ENCODE peak calls at places on chromosomes 11 and 22, in seven cellular contexts. One of them, this sample, is unnamed.

GRCh38 chr22:19376247-19376646 is 55.3 kb downstream of the HIRA start:
- DNase-seq in dorsolateral prefrontal cortex: no peak
- DNase-seq in AG09309: no peak
- DNase-seq in lower lobe of right lung: no peak
- DNase-seq in NB4: no peak
- DNase-seq in thoracic aorta: no peak
- DNase-seq in pancreas: no peak
- DNase-seq in this sample: no peak

GRCh38 chr22:50271519-50271970 is 1.4 kb upstream of the MAPK11 start:
- DNase-seq in pancreas: no peak
- DNase-seq in thoracic aorta: no peak
- DNase-seq in lower lobe of right lung: no peak
- DNase-seq in dorsolateral prefrontal cortex: no peak
- DNase-seq in AG09309: no peak
- DNase-seq in NB4: peak
- DNase-seq in this sample: peak

GRCh38 chr22:27947461-27947860 is 28.4 kb upstream of the PITPNB start:
- DNase-seq in pancreas: no peak
- DNase-seq in AG09309: no peak
- DNase-seq in NB4: no peak
- DNase-seq in thoracic aorta: no peak
- DNase-seq in lower lobe of right lung: no peak
- DNase-seq in dorsolateral prefrontal cortex: no peak
- DNase-seq in this sample: no peak

GRCh38 chr11:94477644-94478043 is 16.0 kb downstream of the MRE11 start:
- DNase-seq in AG09309: no peak
- DNase-seq in NB4: no peak
- DNase-seq in lower lobe of right lung: no peak
- DNase-seq in dorsolateral prefrontal cortex: no peak
- DNase-seq in thoracic aorta: no peak
- DNase-seq in pancreas: no peak
- DNase-seq in this sample: no peak

GRCh38 chr22:27973851-27974250 is 54.8 kb upstream of the PITPNB start:
- DNase-seq in lower lobe of right lung: no peak
- DNase-seq in NB4: no peak
- DNase-seq in AG09309: no peak
- DNase-seq in dorsolateral prefrontal cortex: no peak
- DNase-seq in pancreas: no peak
- DNase-seq in thoracic aorta: no peak
- DNase-seq in this sample: no peak

GRCh38 chr11:35237860-35238715 is 99.1 kb downstream of the CD44 start:
- DNase-seq in pancreas: no peak
- DNase-seq in thoracic aorta: no peak
- DNase-seq in lower lobe of right lung: no peak
- DNase-seq in dorsolateral prefrontal cortex: no peak
- DNase-seq in AG09309: no peak
- DNase-seq in NB4: peak
- DNase-seq in this sample: peak

GRCh38 chr11:63489879-63490278 is 1.1 kb downstream of the PLAAT5 start:
- DNase-seq in thoracic aorta: no peak
- DNase-seq in AG09309: no peak
- DNase-seq in pancreas: peak
- DNase-seq in lower lobe of right lung: no peak
- DNase-seq in dorsolateral prefrontal cortex: no peak
- DNase-seq in NB4: peak
- DNase-seq in this sample: peak

GRCh38 chr22:48276933-48277867 is 1514.8 kb downstream of the TBC1D22A start:
- DNase-seq in lower lobe of right lung: no peak
- DNase-seq in AG09309: no peak
- DNase-seq in NB4: no peak
- DNase-seq in pancreas: no peak
- DNase-seq in dorsolateral prefrontal cortex: no peak
- DNase-seq in thoracic aorta: no peak
- DNase-seq in this sample: no peak

GRCh38 chr11:46361283-46362145 is 14.3 kb downstream of the DGKZ start:
- DNase-seq in lower lobe of right lung: peak
- DNase-seq in thoracic aorta: no peak
- DNase-seq in NB4: peak
- DNase-seq in AG09309: no peak
- DNase-seq in dorsolateral prefrontal cortex: peak
- DNase-seq in pancreas: no peak
- DNase-seq in this sample: peak

GRCh38 chr11:111229604-111230003 is 15.9 kb upstream of the POU2AF2 start:
- DNase-seq in dorsolateral prefrontal cortex: no peak
- DNase-seq in NB4: peak
- DNase-seq in thoracic aorta: no peak
- DNase-seq in lower lobe of right lung: no peak
- DNase-seq in AG09309: no peak
- DNase-seq in pancreas: no peak
- DNase-seq in this sample: no peak

GRCh38 chr22:45202333-45203149 is 38.2 kb downstream of the KIAA0930 start:
- DNase-seq in pancreas: peak
- DNase-seq in dorsolateral prefrontal cortex: no peak
- DNase-seq in lower lobe of right lung: no peak
- DNase-seq in AG09309: no peak
- DNase-seq in NB4: no peak
- DNase-seq in thoracic aorta: no peak
- DNase-seq in this sample: no peak

GRCh38 chr22:38709306-38709705 is 3.6 kb downstream of the GTPBP1 start:
- DNase-seq in dorsolateral prefrontal cortex: no peak
- DNase-seq in AG09309: no peak
- DNase-seq in thoracic aorta: no peak
- DNase-seq in pancreas: no peak
- DNase-seq in NB4: no peak
- DNase-seq in lower lobe of right lung: no peak
- DNase-seq in this sample: no peak

GRCh38 chr22:20565761-20566160 is 58.4 kb downstream of the MED15 start:
- DNase-seq in AG09309: no peak
- DNase-seq in dorsolateral prefrontal cortex: no peak
- DNase-seq in thoracic aorta: no peak
- DNase-seq in lower lobe of right lung: no peak
- DNase-seq in pancreas: no peak
- DNase-seq in NB4: no peak
- DNase-seq in this sample: no peak

GRCh38 chr11:14029971-14030531 is 67.5 kb downstream of the SPON1 start:
- DNase-seq in lower lobe of right lung: peak
- DNase-seq in AG09309: peak
- DNase-seq in pancreas: peak
- DNase-seq in thoracic aorta: peak
- DNase-seq in NB4: no peak
- DNase-seq in dorsolateral prefrontal cortex: no peak
- DNase-seq in this sample: no peak

GRCh38 chr11:116896211-116896610 is 58.8 kb upstream of the APOA1 start:
- DNase-seq in pancreas: no peak
- DNase-seq in NB4: no peak
- DNase-seq in dorsolateral prefrontal cortex: no peak
- DNase-seq in AG09309: no peak
- DNase-seq in lower lobe of right lung: no peak
- DNase-seq in thoracic aorta: no peak
- DNase-seq in this sample: no peak

GRCh38 chr22:35452351-35452781 is 52.4 kb downstream of the MCM5 start:
- DNase-seq in lower lobe of right lung: peak
- DNase-seq in dorsolateral prefrontal cortex: no peak
- DNase-seq in NB4: no peak
- DNase-seq in thoracic aorta: no peak
- DNase-seq in AG09309: no peak
- DNase-seq in pancreas: no peak
- DNase-seq in this sample: no peak

GRCh38 chr11:94602430-94603372 is 35.5 kb downstream of the PIWIL4 start:
- DNase-seq in pancreas: peak
- DNase-seq in thoracic aorta: no peak
- DNase-seq in dorsolateral prefrontal cortex: peak
- DNase-seq in lower lobe of right lung: peak
- DNase-seq in NB4: peak
- DNase-seq in AG09309: no peak
- DNase-seq in this sample: peak

DNA sequence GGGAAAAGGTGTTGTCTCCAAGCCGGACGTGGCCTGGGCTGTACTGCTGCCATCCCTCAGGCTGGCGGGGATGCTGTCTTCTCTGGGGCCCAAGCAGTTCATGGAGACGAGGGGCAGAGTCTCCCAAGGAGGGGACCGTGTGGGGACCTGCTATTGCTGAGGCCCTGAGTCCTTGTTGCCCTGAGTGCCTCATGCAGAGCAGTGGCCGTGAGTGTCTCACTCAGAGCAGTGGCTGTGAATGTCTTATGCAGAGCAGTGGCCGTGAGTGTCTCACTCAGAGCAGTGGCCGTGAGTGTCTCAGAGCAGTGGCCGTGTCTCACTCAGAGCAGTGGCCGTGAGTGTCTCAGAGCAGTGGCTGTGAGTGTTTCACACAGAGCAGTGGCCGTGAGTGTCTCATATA is 54.7 kb downstream of the GRAMD4 start:
- DNase-seq in NB4: no peak
- DNase-seq in lower lobe of right lung: no peak
- DNase-seq in AG09309: no peak
- DNase-seq in thoracic aorta: no peak
- DNase-seq in dorsolateral prefrontal cortex: no peak
- DNase-seq in pancreas: no peak
- DNase-seq in this sample: no peak
- H3K4me3 ChIP-seq in NB4: no peak
- H3K4me3 ChIP-seq in lower lobe of right lung: peak
- H3K4me3 ChIP-seq in AG09309: no peak
- H3K4me3 ChIP-seq in thoracic aorta: no peak
- H3K4me3 ChIP-seq in dorsolateral prefrontal cortex: peak
- H3K4me3 ChIP-seq in pancreas: no peak
- H3K4me3 ChIP-seq in this sample: no peak

DNA sequence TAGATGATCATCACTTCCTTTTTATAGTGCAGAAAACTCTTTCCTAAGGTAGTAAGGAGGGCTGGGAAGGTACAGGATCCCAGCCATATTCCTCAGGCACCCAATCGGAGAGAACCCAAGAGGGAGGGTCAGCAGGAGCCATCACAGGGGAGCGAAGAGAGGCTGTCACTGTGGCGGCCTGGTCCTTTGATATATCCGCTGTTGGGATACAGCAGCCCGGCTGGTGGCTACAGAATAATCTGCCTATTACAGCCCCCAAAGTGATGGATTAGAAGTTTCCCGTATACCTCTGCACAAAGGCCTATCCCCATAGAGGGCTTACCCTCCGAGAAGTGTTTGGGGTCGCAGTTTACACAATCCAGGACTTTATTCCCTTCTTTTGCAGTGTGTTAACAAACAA is 48.5 kb downstream of the OR4D9 start:
- DNase-seq in AG09309: no peak
- DNase-seq in NB4: no peak
- DNase-seq in pancreas: no peak
- DNase-seq in thoracic aorta: no peak
- DNase-seq in lower lobe of right lung: no peak
- DNase-seq in dorsolateral prefrontal cortex: no peak
- DNase-seq in this sample: no peak
- H3K4me3 ChIP-seq in AG09309: no peak
- H3K4me3 ChIP-seq in NB4: peak
- H3K4me3 ChIP-seq in pancreas: no peak
- H3K4me3 ChIP-seq in thoracic aorta: peak
- H3K4me3 ChIP-seq in lower lobe of right lung: peak
- H3K4me3 ChIP-seq in dorsolateral prefrontal cortex: peak
- H3K4me3 ChIP-seq in this sample: peak

DNA sequence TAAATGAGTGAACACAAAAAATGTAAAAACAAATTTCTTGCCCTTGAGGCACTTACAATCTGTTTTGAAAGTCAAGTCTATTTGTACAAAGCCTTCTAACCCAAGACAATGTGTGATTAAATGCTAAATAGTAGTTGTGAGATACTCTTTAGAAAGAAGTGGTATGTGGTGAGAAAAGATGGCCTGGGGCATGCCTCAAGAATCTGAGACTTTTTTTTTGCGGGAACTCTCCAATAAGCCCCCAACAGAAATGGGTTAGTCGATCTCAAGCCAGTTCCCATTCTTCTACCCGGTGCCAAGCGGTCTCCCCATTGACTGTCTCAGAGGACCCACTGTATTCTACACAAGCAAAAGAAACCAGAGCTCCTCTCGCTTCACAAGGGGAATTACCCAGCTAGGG is 26.9 kb upstream of the TBCEL start:
- DNase-seq in AG09309: no peak
- DNase-seq in NB4: no peak
- DNase-seq in lower lobe of right lung: no peak
- DNase-seq in dorsolateral prefrontal cortex: no peak
- DNase-seq in pancreas: no peak
- DNase-seq in thoracic aorta: no peak
- DNase-seq in this sample: no peak
- H3K4me3 ChIP-seq in AG09309: no peak
- H3K4me3 ChIP-seq in NB4: no peak
- H3K4me3 ChIP-seq in lower lobe of right lung: no peak
- H3K4me3 ChIP-seq in dorsolateral prefrontal cortex: no peak
- H3K4me3 ChIP-seq in pancreas: no peak
- H3K4me3 ChIP-seq in thoracic aorta: no peak
- H3K4me3 ChIP-seq in this sample: no peak

GRCh38 chr11:123536690-123537437 is 106.8 kb downstream of the GRAMD1B start:
- DNase-seq in dorsolateral prefrontal cortex: no peak
- DNase-seq in pancreas: no peak
- DNase-seq in NB4: no peak
- DNase-seq in AG09309: no peak
- DNase-seq in lower lobe of right lung: no peak
- DNase-seq in thoracic aorta: no peak
- DNase-seq in this sample: no peak
- H3K4me3 ChIP-seq in dorsolateral prefrontal cortex: no peak
- H3K4me3 ChIP-seq in pancreas: no peak
- H3K4me3 ChIP-seq in NB4: no peak
- H3K4me3 ChIP-seq in AG09309: no peak
- H3K4me3 ChIP-seq in lower lobe of right lung: no peak
- H3K4me3 ChIP-seq in thoracic aorta: no peak
- H3K4me3 ChIP-seq in this sample: no peak

GRCh38 chr22:23533771-23534191 is 46.3 kb downstream of the IGLL1 start:
- DNase-seq in pancreas: no peak
- DNase-seq in NB4: no peak
- DNase-seq in thoracic aorta: no peak
- DNase-seq in lower lobe of right lung: peak
- DNase-seq in AG09309: no peak
- DNase-seq in dorsolateral prefrontal cortex: no peak
- DNase-seq in this sample: no peak
- H3K4me3 ChIP-seq in pancreas: no peak
- H3K4me3 ChIP-seq in NB4: no peak
- H3K4me3 ChIP-seq in thoracic aorta: no peak
- H3K4me3 ChIP-seq in lower lobe of right lung: no peak
- H3K4me3 ChIP-seq in AG09309: no peak
- H3K4me3 ChIP-seq in dorsolateral prefrontal cortex: no peak
- H3K4me3 ChIP-seq in this sample: no peak

GRCh38 chr22:37163096-37163489 is 13.4 kb upstream of the IL2RB start:
- DNase-seq in thoracic aorta: no peak
- DNase-seq in lower lobe of right lung: no peak
- DNase-seq in dorsolateral prefrontal cortex: no peak
- DNase-seq in AG09309: no peak
- DNase-seq in NB4: no peak
- DNase-seq in pancreas: no peak
- DNase-seq in this sample: no peak
- H3K4me3 ChIP-seq in thoracic aorta: no peak
- H3K4me3 ChIP-seq in lower lobe of right lung: no peak
- H3K4me3 ChIP-seq in dorsolateral prefrontal cortex: no peak
- H3K4me3 ChIP-seq in AG09309: no peak
- H3K4me3 ChIP-seq in NB4: no peak
- H3K4me3 ChIP-seq in pancreas: no peak
- H3K4me3 ChIP-seq in this sample: peak

DNA sequence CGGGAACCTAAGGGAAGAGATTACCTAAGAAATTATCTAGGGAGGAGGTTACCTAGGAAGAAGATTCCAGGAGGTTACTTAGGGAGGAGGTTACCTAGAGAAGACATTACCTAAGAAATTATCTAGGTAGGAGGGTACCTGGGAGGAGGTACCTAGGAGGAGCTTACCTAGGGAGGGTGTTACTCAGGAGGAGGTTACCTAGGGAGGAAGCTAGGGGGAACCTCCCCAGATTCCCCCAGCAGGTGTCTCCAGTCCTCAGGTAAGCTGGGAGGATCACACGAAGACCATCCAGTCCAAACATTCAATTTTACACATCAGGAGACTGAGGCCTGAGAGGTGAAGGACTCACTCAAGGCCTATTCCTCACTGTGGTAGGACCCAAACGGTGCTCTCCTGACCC is 482.8 kb downstream of the TBC1D22A start:
- DNase-seq in lower lobe of right lung: no peak
- DNase-seq in thoracic aorta: no peak
- DNase-seq in dorsolateral prefrontal cortex: no peak
- DNase-seq in NB4: no peak
- DNase-seq in pancreas: no peak
- DNase-seq in AG09309: no peak
- DNase-seq in this sample: no peak
- H3K4me3 ChIP-seq in lower lobe of right lung: no peak
- H3K4me3 ChIP-seq in thoracic aorta: no peak
- H3K4me3 ChIP-seq in dorsolateral prefrontal cortex: no peak
- H3K4me3 ChIP-seq in NB4: no peak
- H3K4me3 ChIP-seq in pancreas: no peak
- H3K4me3 ChIP-seq in AG09309: no peak
- H3K4me3 ChIP-seq in this sample: no peak

This sample was measured in GM12865.